ENCODE peak calls at places on chromosomes 12 and 14, in four cellular contexts. K, M, Q and W are unnamed samples.

GRCh38 chr14:88045705-88046104 is 40.8 kb downstream of the GPR65 start:
- DNase-seq in K (no peak), Q (no peak), M (no peak), W (no peak)

GRCh38 chr12:116066381-116067230 is 210.9 kb downstream of the MED13L start:
- DNase-seq in Q (peak; percentile 57), K (no peak), M (peak; percentile 63), W (peak; percentile 36)

GRCh38 chr14:72401632-72402428 is 469.6 kb downstream of the RGS6 start:
- DNase-seq in K (no peak), Q (no peak), M (no peak), W (no peak)

GRCh38 chr12:52522346-52523011 is 2.3 kb upstream of the KRT5 start:
- DNase-seq in M (no peak), K (no peak), Q (no peak), W (no peak)

GRCh38 chr12:15206338-15206737 is 14.9 kb downstream of the RERG start:
- DNase-seq in Q (no peak), K (peak; percentile 19), M (no peak), W (peak; percentile 86)

GRCh38 chr14:93861846-93862641 is 65.1 kb upstream of the FAM181A start:
- DNase-seq in K (no peak), M (no peak), Q (no peak), W (no peak)

GRCh38 chr12:77377116-77377515 is 311.7 kb upstream of the E2F7 start:
- DNase-seq in Q (no peak), M (no peak), K (no peak), W (no peak)

GRCh38 chr14:74516451-74517155 is 23.0 kb downstream of the ISCA2 start:
- DNase-seq in M (peak; percentile 27), Q (peak; percentile 53), K (no peak), W (peak; percentile 43)

GRCh38 chr12:125346361-125346760 is 281.1 kb downstream of the AACS start:
- DNase-seq in K (peak; percentile 13), Q (no peak), M (no peak), W (no peak)

GRCh38 chr12:104281636-104282035 is 21.9 kb upstream of the EID3 start:
- DNase-seq in Q (no peak), M (no peak), K (no peak), W (no peak)

GRCh38 chr14:96184737-96185136 is 19.9 kb upstream of the BDKRB2 start:
- DNase-seq in K (no peak), Q (no peak), M (no peak), W (no peak)

GRCh38 chr12:31702047-31702446 is 26.8 kb downstream of the AMN1 start:
- DNase-seq in K (no peak), M (peak; percentile 42), Q (no peak), W (peak; percentile 57)

GRCh38 chr12:83150465-83151189 is 463.9 kb downstream of the TMTC2 start:
- DNase-seq in K (no peak), M (no peak), Q (no peak), W (no peak)

GRCh38 chr12:119151445-119151844 is 27.3 kb upstream of the HSPB8 start:
- DNase-seq in Q (no peak), K (no peak), M (no peak), W (no peak)

GRCh38 chr12:105079011-105079570 is 5.2 kb downstream of the ALDH1L2 start:
- DNase-seq in M (no peak), Q (no peak), K (no peak), W (no peak)

GRCh38 chr12:54364413-54364812 is at the start of gene GPR84:
- DNase-seq in Q (no peak), M (no peak), K (no peak), W (no peak)

GRCh38 chr14:72243309-72243708 is 311.1 kb downstream of the RGS6 start:
- DNase-seq in M (no peak), K (peak; percentile 7), Q (no peak), W (peak; percentile 11)

GRCh38 chr14:100386121-100386520 is 63.0 kb downstream of the SLC25A47 start:
- DNase-seq in Q (no peak), M (no peak), K (no peak), W (no peak)

GRCh38 chr12:87413784-87414183 is 615.4 kb downstream of the C12orf50 start:
- DNase-seq in Q (no peak), K (no peak), M (no peak), W (no peak)

GRCh38 chr14:36773136-36773540 is 111.5 kb downstream of the PAX9 start:
- DNase-seq in K (no peak), Q (no peak), M (no peak), W (no peak)

GRCh38 chr14:36768638-36769337 is 107.1 kb downstream of the PAX9 start:
- DNase-seq in M (no peak), Q (no peak), K (no peak), W (no peak)

GRCh38 chr14:36767603-36768281 is 106.1 kb downstream of the PAX9 start:
- DNase-seq in M (no peak), Q (no peak), K (no peak), W (no peak)

GRCh38 chr14:36771256-36771655 is 109.6 kb downstream of the PAX9 start:
- DNase-seq in Q (no peak), K (no peak), M (no peak), W (no peak)

GRCh38 chr14:36773558-36773957 is 111.9 kb downstream of the PAX9 start:
- DNase-seq in Q (no peak), M (no peak), K (no peak), W (no peak)
- H3K4me1 ChIP-seq in Q (no peaks in the 10 kb centered on the region), M (no peaks in the 10 kb centered on the region), K (peaks cover 2% of the 10 kb centered on the region), W (no peaks in the 10 kb centered on the region)

DNA sequence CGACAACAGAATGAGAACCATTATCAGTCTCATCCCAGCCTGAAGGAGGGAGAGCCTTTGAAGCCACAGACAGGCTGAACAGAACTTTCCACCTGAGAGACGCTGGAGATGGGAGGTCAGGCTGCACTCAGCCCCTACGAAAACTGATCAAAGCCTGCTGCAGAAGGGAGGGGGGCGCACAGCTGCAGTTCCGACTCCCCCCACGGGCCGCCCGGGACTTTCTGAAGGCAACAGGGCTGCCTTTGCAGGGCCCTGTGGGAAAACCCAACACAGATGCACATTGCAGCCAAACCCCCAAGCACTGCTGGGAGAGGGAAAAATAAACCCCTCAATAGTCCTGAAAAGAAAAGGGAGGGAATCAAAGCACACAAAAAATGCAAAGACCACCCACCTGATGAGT is 290.7 kb downstream of the ZFP36L1 start:
- DNase-seq in K (no peak), M (no peak), Q (no peak), W (no peak)
- H3K4me1 ChIP-seq in K (peaks cover 5% of the 10 kb centered on the region), M (peaks cover 45% of the 10 kb centered on the region), Q (peaks cover 23% of the 10 kb centered on the region), W (peaks cover 8% of the 10 kb centered on the region)

DNA sequence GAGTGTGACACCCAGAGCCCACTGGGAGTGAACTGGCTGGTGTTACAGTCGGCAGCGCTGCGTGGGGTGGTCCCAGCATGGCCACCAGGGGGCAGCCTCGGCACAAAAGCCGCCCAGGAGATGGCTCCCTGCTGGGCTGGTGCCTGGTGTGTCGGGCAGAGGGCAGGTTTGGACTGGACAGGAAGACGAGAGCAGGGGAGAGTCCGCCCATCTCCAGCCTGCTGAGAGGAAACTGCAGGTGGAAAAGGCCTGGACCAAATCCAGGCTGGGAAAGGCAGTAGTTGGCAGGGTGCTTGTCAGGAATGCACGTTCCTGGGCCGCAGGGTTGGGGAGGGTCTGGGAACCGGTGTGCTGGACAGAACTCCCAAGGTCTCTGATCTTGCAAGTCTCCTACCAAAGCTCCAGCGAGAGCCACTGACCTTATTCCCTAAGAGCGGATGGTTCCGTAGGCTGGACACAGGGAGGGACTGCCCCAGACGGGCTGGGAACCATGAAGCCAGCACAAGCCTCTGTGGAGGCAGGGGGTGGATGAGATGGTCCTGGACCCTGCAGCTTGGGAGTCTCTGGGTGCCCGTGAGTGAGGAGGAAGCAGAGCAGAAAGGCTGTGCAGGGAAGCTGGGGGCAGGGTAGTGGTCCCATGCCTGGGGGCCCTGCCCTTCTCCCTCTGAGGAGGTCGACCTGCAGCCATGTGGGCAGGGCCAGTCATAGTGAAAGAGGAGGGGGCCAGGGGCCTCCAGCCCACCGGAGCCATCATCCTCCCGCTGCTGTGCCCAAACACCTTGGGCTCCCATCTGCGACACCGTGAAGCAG is 1.8 kb downstream of the AHNAK2 start:
- DNase-seq in K (no peak), M (peak; percentile 85), Q (peak; percentile 95), W (no peak)
- H3K4me1 ChIP-seq in K (no peaks in the 10 kb centered on the region), M (peaks cover 20% of the 10 kb centered on the region), Q (peaks cover 5% of the 10 kb centered on the region), W (peaks cover 46% of the 10 kb centered on the region)

GRCh38 chr14:64714432-64715025 is 10.3 kb downstream of the PLEKHG3 start:
- DNase-seq in M (no peak), Q (no peak), K (no peak), W (no peak)

GRCh38 chr14:64715628-64716412 is 11.6 kb downstream of the PLEKHG3 start:
- DNase-seq in M (peak; percentile 65), K (no peak), Q (peak; percentile 86), W (peak; percentile 50)

GRCh38 chr14:64715146-64715627 is 11.0 kb downstream of the PLEKHG3 start:
- DNase-seq in K (no peak), M (no peak), Q (no peak), W (no peak)

GRCh38 chr14:64711039-64711438 is 6.8 kb downstream of the PLEKHG3 start:
- DNase-seq in Q (no peak), K (no peak), M (no peak), W (no peak)

DNA sequence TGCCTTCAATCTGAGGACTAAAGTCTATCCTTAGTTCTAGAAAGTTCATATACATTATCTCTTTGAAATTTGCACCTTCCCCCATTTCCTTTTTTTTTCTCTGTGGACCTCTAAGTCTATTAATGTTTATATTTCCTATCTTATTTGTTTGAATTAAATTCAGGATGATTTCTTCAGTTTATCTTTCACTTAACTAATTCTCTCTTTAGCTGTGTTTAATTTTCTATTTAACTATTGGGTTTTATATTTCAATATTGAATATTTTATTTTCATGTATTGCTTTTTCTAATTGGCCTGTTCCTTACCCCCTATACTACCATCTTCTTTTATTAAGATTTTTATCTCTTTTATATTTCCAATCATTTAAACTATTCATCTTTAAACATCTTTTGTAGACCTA is 9.5 kb downstream of the PLEKHG3 start:
- DNase-seq in Q (no peak), M (no peak), K (no peak), W (no peak)
- H3K4me1 ChIP-seq in Q (peaks cover 37% of the 10 kb centered on the region), M (peaks cover 43% of the 10 kb centered on the region), K (peaks cover 40% of the 10 kb centered on the region), W (peaks cover 10% of the 10 kb centered on the region)

GRCh38 chr12:123845881-123846280 is 83.8 kb downstream of the DNAH10 start:
- DNase-seq in Q (peak; percentile 51), M (no peak), K (no peak), W (no peak)

GRCh38 chr12:123843912-123844748 is 82.0 kb downstream of the DNAH10 start:
- DNase-seq in K (no peak), M (no peak), Q (peak; percentile 19), W (no peak)

GRCh38 chr12:123847019-123847418 is 84.9 kb downstream of the DNAH10 start:
- DNase-seq in K (no peak), Q (no peak), M (no peak), W (no peak)

GRCh38 chr12:123847876-123848275 is 85.8 kb downstream of the DNAH10 start:
- DNase-seq in M (no peak), Q (peak; percentile 18), K (no peak), W (no peak)

GRCh38 chr12:123846340-123846739 is 84.2 kb downstream of the DNAH10 start:
- DNase-seq in M (no peak), Q (no peak), K (no peak), W (no peak)
- H3K4me1 ChIP-seq in M (no peaks in the 10 kb centered on the region), Q (no peaks in the 10 kb centered on the region), K (no peaks in the 10 kb centered on the region), W (no peaks in the 10 kb centered on the region)